ENCODE peak calls at places on chromosome 22, in seven cellular contexts. One of them, this sample, is unnamed.
A peak's percentile ranks its signal among the peaks of the same experiment; 100 is the strongest.

GRCh38 chr22:28103596-28103995 is 184.5 kb upstream of the PITPNB start:
- DNase-seq in H1: no peak
- DNase-seq in HCT116: no peak
- DNase-seq in K562: no peak
- DNase-seq in SK-N-SH: no peak
- DNase-seq in HepG2: no peak
- DNase-seq in T47D: no peak
- DNase-seq in this sample: no peak

GRCh38 chr22:37068859-37069258 is 17.3 kb downstream of the KCTD17 start:
- DNase-seq in SK-N-SH: peak; percentile 64
- DNase-seq in H1: peak; percentile 64
- DNase-seq in HepG2: no peak
- DNase-seq in T47D: no peak
- DNase-seq in K562: no peak
- DNase-seq in HCT116: no peak
- DNase-seq in this sample: no peak

GRCh38 chr22:44879301-44879680 is 126.9 kb downstream of the ARHGAP8 start:
- DNase-seq in T47D: no peak
- DNase-seq in HCT116: no peak
- DNase-seq in K562: no peak
- DNase-seq in HepG2: no peak
- DNase-seq in SK-N-SH: no peak
- DNase-seq in H1: no peak
- DNase-seq in this sample: no peak

GRCh38 chr22:37032535-37033460 is 13.3 kb downstream of the MPST start:
- DNase-seq in HepG2: peak; percentile 100
- DNase-seq in SK-N-SH: no peak
- DNase-seq in K562: no peak
- DNase-seq in T47D: peak; percentile 43
- DNase-seq in H1: no peak
- DNase-seq in HCT116: no peak
- DNase-seq in this sample: no peak

GRCh38 chr22:25070870-25071465 is 118.5 kb downstream of the KIAA1671 start:
- DNase-seq in HCT116: no peak
- DNase-seq in H1: no peak
- DNase-seq in K562: no peak
- DNase-seq in T47D: no peak
- DNase-seq in SK-N-SH: no peak
- DNase-seq in HepG2: no peak
- DNase-seq in this sample: no peak

GRCh38 chr22:25777870-25778269 is 35.9 kb downstream of the MYO18B start:
- DNase-seq in H1: no peak
- DNase-seq in T47D: peak; percentile 38
- DNase-seq in SK-N-SH: peak; percentile 74
- DNase-seq in K562: peak; percentile 31
- DNase-seq in HepG2: peak; percentile 41
- DNase-seq in HCT116: peak; percentile 44
- DNase-seq in this sample: peak; percentile 11

GRCh38 chr22:19995611-19996339 is 20.8 kb downstream of the ARVCF start:
- DNase-seq in K562: no peak
- DNase-seq in H1: no peak
- DNase-seq in SK-N-SH: no peak
- DNase-seq in T47D: no peak
- DNase-seq in HCT116: no peak
- DNase-seq in HepG2: no peak
- DNase-seq in this sample: no peak

GRCh38 chr22:29150701-29151100 is 55.0 kb upstream of the EMID1 start:
- DNase-seq in SK-N-SH: no peak
- DNase-seq in T47D: no peak
- DNase-seq in K562: no peak
- DNase-seq in H1: no peak
- DNase-seq in HepG2: no peak
- DNase-seq in HCT116: no peak
- DNase-seq in this sample: no peak

GRCh38 chr22:40401981-40402406 is 31.6 kb downstream of the SGSM3 start:
- DNase-seq in HepG2: no peak
- DNase-seq in T47D: no peak
- DNase-seq in HCT116: no peak
- DNase-seq in H1: no peak
- DNase-seq in SK-N-SH: no peak
- DNase-seq in K562: no peak
- DNase-seq in this sample: no peak

DNA sequence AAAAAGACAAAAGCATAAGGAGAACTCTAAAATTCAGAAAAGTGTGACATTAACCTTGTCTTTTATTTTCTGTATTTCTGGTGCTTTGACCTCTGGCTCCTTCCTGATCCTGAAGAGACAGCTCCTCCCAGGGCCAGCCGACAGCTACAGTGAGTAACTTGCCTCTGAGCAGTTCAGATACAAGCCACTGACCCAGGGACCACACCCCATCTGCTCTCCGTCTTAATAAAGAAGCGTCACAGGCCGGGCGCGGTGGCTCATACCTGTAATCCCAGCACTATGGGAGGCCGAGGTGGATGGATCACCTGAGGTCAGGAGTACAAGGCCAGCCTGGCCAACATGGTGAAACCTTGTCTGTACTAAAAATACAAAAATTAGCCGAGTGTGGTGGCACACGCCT is 6.5 kb downstream of the MLC1 start:
- DNase-seq in HepG2: no peak
- DNase-seq in T47D: no peak
- DNase-seq in H1: no peak
- DNase-seq in SK-N-SH: peak; percentile 21
- DNase-seq in HCT116: no peak
- DNase-seq in K562: peak; percentile 48
- DNase-seq in this sample: no peak
- TF ChIP-seq JUND in HepG2: no peak
- TF ChIP-seq JUND in T47D: no peak
- TF ChIP-seq JUND in H1: no peak
- TF ChIP-seq JUND in SK-N-SH: no peak
- TF ChIP-seq JUND in HCT116: no peak
- TF ChIP-seq JUND in K562: no peak
- TF ChIP-seq JUND in this sample: no peak

GRCh38 chr22:21876486-21877176 is 9.2 kb upstream of the MAPK1 start:
- DNase-seq in HepG2: no peak
- DNase-seq in SK-N-SH: peak; percentile 48
- DNase-seq in T47D: no peak
- DNase-seq in K562: peak; percentile 76
- DNase-seq in H1: no peak
- DNase-seq in HCT116: no peak
- DNase-seq in this sample: no peak
- TF ChIP-seq JUND in HepG2: no peak
- TF ChIP-seq JUND in SK-N-SH: peak; percentile 46
- TF ChIP-seq JUND in T47D: no peak
- TF ChIP-seq JUND in K562: no peak
- TF ChIP-seq JUND in H1: no peak
- TF ChIP-seq JUND in HCT116: no peak
- TF ChIP-seq JUND in this sample: no peak

GRCh38 chr22:49728566-49729271 is 99.0 kb downstream of the BRD1 start:
- DNase-seq in SK-N-SH: peak; percentile 19
- DNase-seq in HCT116: no peak
- DNase-seq in K562: no peak
- DNase-seq in H1: no peak
- DNase-seq in HepG2: no peak
- DNase-seq in T47D: no peak
- DNase-seq in this sample: no peak
- TF ChIP-seq JUND in SK-N-SH: no peak
- TF ChIP-seq JUND in HCT116: no peak
- TF ChIP-seq JUND in K562: no peak
- TF ChIP-seq JUND in H1: no peak
- TF ChIP-seq JUND in HepG2: no peak
- TF ChIP-seq JUND in T47D: no peak
- TF ChIP-seq JUND in this sample: no peak

DNA sequence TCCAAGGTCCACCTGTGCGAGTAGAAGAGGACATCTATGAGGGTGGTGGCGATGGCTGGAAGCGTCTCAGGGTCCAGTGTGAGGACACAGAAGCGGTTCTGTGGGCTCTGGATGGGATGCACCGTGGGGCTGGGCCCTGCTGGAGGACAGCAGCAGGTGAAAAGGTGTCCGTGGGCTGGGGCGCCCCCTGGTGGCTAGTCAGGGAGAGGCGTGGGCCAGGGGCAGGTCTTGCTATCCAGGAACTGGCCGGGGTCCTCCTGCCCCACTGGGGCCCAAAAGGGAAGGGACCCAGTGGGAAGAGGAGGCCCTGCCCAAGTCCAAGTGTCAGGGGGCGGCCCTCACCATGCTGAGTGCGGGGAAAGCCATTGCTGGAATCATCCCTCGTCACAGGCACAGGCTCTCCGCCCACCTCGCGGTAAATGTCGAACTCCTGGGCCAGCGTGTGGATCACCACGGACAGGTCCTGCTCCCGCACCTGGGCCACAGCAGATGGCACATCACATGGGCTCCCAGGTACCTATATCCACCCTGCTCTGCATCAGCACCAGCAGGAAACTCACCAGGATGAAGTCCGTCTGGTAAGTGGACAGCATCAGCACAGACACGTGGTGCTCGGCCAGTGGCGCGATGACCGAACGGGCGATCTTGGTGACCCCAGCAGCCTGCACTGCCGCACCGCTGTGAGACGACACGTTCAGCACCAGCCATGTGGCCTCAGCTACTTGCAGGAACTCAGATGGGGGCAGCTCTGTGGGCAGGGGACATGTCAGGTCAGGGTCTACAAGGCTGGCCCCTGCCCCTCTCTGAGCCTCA is 2.3 kb downstream of the CASTOR1 start:
- DNase-seq in HCT116: no peak
- DNase-seq in HepG2: peak; percentile 45
- DNase-seq in K562: peak; percentile 78
- DNase-seq in SK-N-SH: peak; percentile 85
- DNase-seq in T47D: peak; percentile 55
- DNase-seq in H1: peak; percentile 67
- DNase-seq in this sample: no peak
- TF ChIP-seq JUND in HCT116: no peak
- TF ChIP-seq JUND in HepG2: no peak
- TF ChIP-seq JUND in K562: no peak
- TF ChIP-seq JUND in SK-N-SH: no peak
- TF ChIP-seq JUND in T47D: no peak
- TF ChIP-seq JUND in H1: no peak
- TF ChIP-seq JUND in this sample: no peak

DNA sequence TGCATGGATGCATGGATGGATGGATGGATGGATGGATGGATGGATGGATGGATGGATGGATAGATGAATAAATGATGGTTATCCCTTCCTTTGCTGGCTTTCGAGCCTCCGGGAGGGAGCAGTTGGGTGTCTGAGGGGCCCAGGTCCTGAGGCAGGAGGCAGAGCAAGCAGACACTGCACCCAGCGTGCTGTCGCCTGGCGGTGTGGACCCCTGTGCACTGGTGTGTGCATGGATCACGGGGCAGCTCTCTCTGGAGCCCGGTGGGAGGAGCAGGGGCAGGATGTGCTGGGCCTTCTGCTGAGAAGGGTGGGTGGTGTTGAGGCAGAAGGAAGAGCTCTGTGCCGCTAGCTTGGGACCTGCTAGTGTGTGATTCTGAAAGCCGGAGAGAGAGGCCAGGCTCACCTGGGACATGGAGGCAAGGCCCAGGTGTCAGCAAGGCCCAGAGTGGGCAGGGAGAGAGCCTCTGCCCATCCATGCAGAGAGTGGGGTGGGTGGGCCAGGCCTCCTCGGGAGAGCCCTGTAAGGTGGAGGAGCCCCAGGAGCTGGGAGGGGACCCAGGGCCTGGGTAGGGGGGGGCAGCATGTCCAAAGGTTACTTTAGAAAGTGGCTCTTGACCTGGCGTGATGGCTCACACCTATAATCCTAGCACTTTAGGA is 254.4 kb downstream of the BRD1 start:
- DNase-seq in HepG2: no peak
- DNase-seq in H1: no peak
- DNase-seq in T47D: no peak
- DNase-seq in K562: no peak
- DNase-seq in HCT116: no peak
- DNase-seq in SK-N-SH: no peak
- DNase-seq in this sample: no peak
- TF ChIP-seq JUND in HepG2: no peak
- TF ChIP-seq JUND in H1: no peak
- TF ChIP-seq JUND in T47D: no peak
- TF ChIP-seq JUND in K562: no peak
- TF ChIP-seq JUND in HCT116: no peak
- TF ChIP-seq JUND in SK-N-SH: no peak
- TF ChIP-seq JUND in this sample: no peak

GRCh38 chr22:46294784-46295183 is 1.9 kb upstream of the GTSE1 start:
- DNase-seq in HepG2: no peak
- DNase-seq in HCT116: no peak
- DNase-seq in SK-N-SH: no peak
- DNase-seq in H1: no peak
- DNase-seq in K562: no peak
- DNase-seq in T47D: no peak
- DNase-seq in this sample: no peak

GRCh38 chr22:46292173-46292572 is 4.5 kb upstream of the GTSE1 start:
- DNase-seq in K562: no peak
- DNase-seq in H1: no peak
- DNase-seq in T47D: no peak
- DNase-seq in HCT116: no peak
- DNase-seq in HepG2: no peak
- DNase-seq in SK-N-SH: no peak
- DNase-seq in this sample: no peak

GRCh38 chr22:46295277-46295971 is 1.2 kb upstream of the GTSE1 start:
- DNase-seq in SK-N-SH: peak; percentile 47
- DNase-seq in H1: no peak
- DNase-seq in K562: peak; percentile 8
- DNase-seq in HepG2: no peak
- DNase-seq in T47D: no peak
- DNase-seq in HCT116: no peak
- DNase-seq in this sample: no peak

GRCh38 chr22:46292727-46293126 is 3.9 kb upstream of the GTSE1 start:
- DNase-seq in K562: no peak
- DNase-seq in SK-N-SH: no peak
- DNase-seq in T47D: no peak
- DNase-seq in HCT116: no peak
- DNase-seq in HepG2: no peak
- DNase-seq in H1: no peak
- DNase-seq in this sample: no peak

GRCh38 chr22:46293591-46294260 is 2.9 kb upstream of the GTSE1 start:
- DNase-seq in HCT116: no peak
- DNase-seq in HepG2: no peak
- DNase-seq in T47D: no peak
- DNase-seq in SK-N-SH: no peak
- DNase-seq in H1: no peak
- DNase-seq in K562: no peak
- DNase-seq in this sample: no peak
- TF ChIP-seq JUND in HCT116: no peak
- TF ChIP-seq JUND in HepG2: no peak
- TF ChIP-seq JUND in T47D: no peak
- TF ChIP-seq JUND in SK-N-SH: no peak
- TF ChIP-seq JUND in H1: no peak
- TF ChIP-seq JUND in K562: no peak
- TF ChIP-seq JUND in this sample: no peak

DNA sequence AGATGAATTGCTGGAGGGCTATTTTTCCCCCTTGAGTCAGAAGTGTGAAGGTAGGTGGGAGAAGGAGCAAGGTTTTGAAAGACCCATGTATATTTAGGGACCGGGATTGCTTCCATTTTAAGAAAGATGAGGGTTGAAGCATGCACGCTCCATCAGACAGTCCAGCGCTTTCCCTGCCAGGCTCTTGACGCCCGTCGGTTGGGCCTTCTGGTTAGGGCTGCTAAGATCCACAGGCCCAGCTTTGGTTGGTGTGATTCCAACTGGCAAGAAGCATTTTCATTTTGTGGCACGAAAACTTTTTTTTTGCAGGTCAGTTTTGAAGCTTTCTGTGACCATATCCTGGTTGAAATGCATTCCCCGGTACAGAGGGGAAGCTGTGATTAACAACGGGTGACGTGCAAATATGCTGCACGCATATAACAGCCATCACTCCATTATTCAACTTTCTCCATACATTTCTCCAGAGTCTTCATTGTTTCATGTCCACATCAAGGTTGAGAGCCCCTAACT is 34.3 kb upstream of the MPPED1 start:
- DNase-seq in K562: no peak
- DNase-seq in HepG2: no peak
- DNase-seq in T47D: no peak
- DNase-seq in SK-N-SH: no peak
- DNase-seq in HCT116: no peak
- DNase-seq in H1: no peak
- DNase-seq in this sample: no peak
- TF ChIP-seq JUND in K562: no peak
- TF ChIP-seq JUND in HepG2: no peak
- TF ChIP-seq JUND in T47D: no peak
- TF ChIP-seq JUND in SK-N-SH: no peak
- TF ChIP-seq JUND in HCT116: no peak
- TF ChIP-seq JUND in H1: no peak
- TF ChIP-seq JUND in this sample: no peak

This sample was measured in GM12878.